ENCODE peak calls at places on chromosomes 2 and 18, in eight cellular contexts. F, I, A, W, J, M, E and D are unnamed samples.

GRCh38 chr2:95009009-95009760 is 16.3 kb upstream of the MAL start:
- DNase-seq in W (no peak), I (no peak), M (no peak), F (no peak), J (no peak), E (no peak), A (no peak), D (no peak)

GRCh38 chr2:146954544-146954943 is 890.3 kb upstream of the ACVR2A start:
- DNase-seq in E (no peak), I (no peak), J (no peak), A (no peak), W (no peak), F (no peak), M (no peak), D (no peak)

GRCh38 chr2:166180951-166181812 is 53.4 kb upstream of the SCN1A start:
- DNase-seq in F (peak), M (peak), A (peak), I (no peak), E (no peak), J (no peak), W (peak), D (no peak)

GRCh38 chr18:75456277-75456676 is 28.8 kb upstream of the SMIM21 start:
- DNase-seq in E (no peak), F (no peak), M (no peak), I (no peak), W (no peak), J (no peak), A (peak), D (no peak)

GRCh38 chr2:138615257-138615656 is 113.7 kb downstream of the SPOPL start:
- DNase-seq in J (no peak), E (no peak), A (no peak), W (no peak), F (no peak), I (no peak), M (no peak), D (no peak)

GRCh38 chr2:85720533-85720932 is 26.4 kb downstream of the GNLY start:
- DNase-seq in M (no peak), A (no peak), E (no peak), W (no peak), F (no peak), I (no peak), J (no peak), D (no peak)

GRCh38 chr2:57859755-57860154 is 186.9 kb upstream of the VRK2 start:
- DNase-seq in E (no peak), W (no peak), A (no peak), J (no peak), I (no peak), M (no peak), F (no peak), D (no peak)

GRCh38 chr2:101223814-101224231 is 28.9 kb upstream of the CNOT11 start:
- DNase-seq in A (no peak), I (no peak), W (peak), J (no peak), E (peak), M (no peak), F (no peak), D (no peak)

GRCh38 chr2:217873371-217873770 is 129.4 kb downstream of the TNS1 start:
- DNase-seq in I (no peak), E (no peak), M (no peak), F (no peak), A (no peak), J (no peak), W (no peak), D (no peak)

GRCh38 chr18:64974378-64975125 is 776.3 kb upstream of the CDH7 start:
- DNase-seq in J (no peak), W (no peak), M (no peak), I (no peak), E (no peak), A (no peak), F (no peak), D (no peak)

GRCh38 chr2:241940329-241940728 is 70.8 kb downstream of the RTP5 start:
- DNase-seq in E (no peak), W (no peak), M (no peak), J (no peak), F (no peak), I (no peak), A (no peak), D (no peak)

GRCh38 chr2:137192366-137193315 is 427.3 kb downstream of the THSD7B start:
- DNase-seq in A (no peak), W (no peak), E (no peak), I (no peak), F (no peak), M (no peak), J (no peak), D (no peak)

GRCh38 chr2:201357216-201357615 is at the start of gene FLACC1:
- DNase-seq in I (no peak), F (no peak), E (no peak), A (peak), W (no peak), J (no peak), M (no peak), D (no peak)

GRCh38 chr2:60216452-60216995 is 336.9 kb downstream of the BCL11A start:
- DNase-seq in I (no peak), E (no peak), M (no peak), J (no peak), F (no peak), W (no peak), A (no peak), D (no peak)

GRCh38 chr2:182066439-182067061 is 80.9 kb downstream of the PPP1R1C start:
- DNase-seq in E (no peak), W (no peak), M (no peak), I (no peak), F (no peak), J (no peak), A (no peak), D (no peak)

GRCh38 chr2:69026026-69026425 is 13.0 kb downstream of the ANTXR1 start:
- DNase-seq in A (no peak), M (no peak), I (no peak), F (peak), W (peak), J (no peak), E (no peak), D (no peak)

GRCh38 chr2:63023444-63023843 is 27.2 kb upstream of the OTX1 start:
- DNase-seq in A (no peak), M (no peak), I (no peak), E (no peak), W (no peak), F (no peak), J (no peak), D (no peak)

GRCh38 chr2:96993367-96993766 is 7.0 kb upstream of the FAM178B start:
- DNase-seq in F (no peak), J (no peak), A (no peak), E (no peak), I (no peak), W (no peak), M (no peak), D (no peak)

GRCh38 chr2:12675352-12675795 is 41.4 kb upstream of the TRIB2 start:
- DNase-seq in W (no peak), M (no peak), E (no peak), I (no peak), F (no peak), J (no peak), A (no peak), D (no peak)

GRCh38 chr2:46719499-46719898 is 196.1 kb downstream of the MCFD2 start:
- DNase-seq in W (no peak), M (no peak), J (no peak), I (no peak), F (no peak), A (no peak), E (no peak), D (no peak)

GRCh38 chr18:34771958-34772357 is 61.9 kb downstream of the DTNA start:
- DNase-seq in M (no peak), W (no peak), J (no peak), E (no peak), F (no peak), I (no peak), A (no peak), D (no peak)

GRCh38 chr2:8558096-8558495 is 123.8 kb upstream of the ID2 start:
- DNase-seq in I (no peak), E (no peak), W (no peak), F (no peak), A (no peak), J (peak), M (no peak), D (peak)

GRCh38 chr2:67510745-67511144 is 113.6 kb downstream of the ETAA1 start:
- DNase-seq in M (no peak), E (no peak), I (no peak), J (no peak), A (no peak), F (no peak), W (no peak), D (no peak)

GRCh38 chr2:88176352-88176952 is 6.3 kb downstream of the THNSL2 start:
- DNase-seq in J (no peak), F (no peak), W (no peak), I (no peak), E (no peak), A (no peak), M (no peak), D (no peak)

GRCh38 chr2:158357699-158358098 is 98.9 kb downstream of the CCDC148 start:
- DNase-seq in E (no peak), W (no peak), M (no peak), I (no peak), J (no peak), A (no peak), F (no peak), D (no peak)

GRCh38 chr18:37529296-37529695 is 36.3 kb downstream of the CELF4 start:
- DNase-seq in E (no peak), W (no peak), M (no peak), J (no peak), A (no peak), I (no peak), F (no peak), D (no peak)

GRCh38 chr2:80459028-80459427 is 154.5 kb upstream of the LRRTM1 start:
- DNase-seq in M (no peak), E (no peak), J (no peak), W (no peak), F (no peak), A (no peak), I (no peak), D (no peak)

GRCh38 chr2:165214093-165214492 is 10.2 kb upstream of the SCN3A start:
- DNase-seq in A (no peak), J (no peak), M (no peak), I (no peak), W (no peak), F (no peak), E (no peak), D (no peak)

GRCh38 chr2:42951263-42951938 is 159.0 kb upstream of the HAAO start:
- DNase-seq in F (no peak), I (no peak), J (no peak), W (no peak), A (no peak), E (no peak), M (no peak), D (no peak)

GRCh38 chr2:129870646-129871335 is 108.7 kb upstream of the RAB6C start:
- DNase-seq in J (no peak), F (no peak), I (no peak), M (no peak), E (no peak), A (no peak), W (no peak), D (no peak)